ENCODE peak calls at places on chromosomes 11 and 22, in nine cellular contexts. One of them, this sample, is unnamed.

GRCh38 chr22:28017859-28018258 is 98.8 kb upstream of the PITPNB start:
- DNase-seq in OCI-LY7: no peak
- DNase-seq in endodermal cell: no peak
- DNase-seq in neural crest cell: no peak
- DNase-seq in A172: no peak
- DNase-seq in stimulated activated CD8-positive, alpha-beta memory T cell treated with anti-CD3 and anti-CD28 coated beads, Interleukin-15, amount 100 ng/mL, for 1 hour: no peak
- DNase-seq in WTC11: peak; percentile 10
- DNase-seq in lung microvascular endothelial cell: no peak
- DNase-seq in HCEC 1CT: no peak
- DNase-seq in this sample: no peak

GRCh38 chr22:31929126-31929928 is 15.0 kb upstream of the YWHAH start:
- DNase-seq in OCI-LY7: no peak
- DNase-seq in endodermal cell: no peak
- DNase-seq in neural crest cell: no peak
- DNase-seq in A172: no peak
- DNase-seq in stimulated activated CD8-positive, alpha-beta memory T cell treated with anti-CD3 and anti-CD28 coated beads, Interleukin-15, amount 100 ng/mL, for 1 hour: no peak
- DNase-seq in WTC11: no peak
- DNase-seq in lung microvascular endothelial cell: peak; percentile 60
- DNase-seq in HCEC 1CT: peak; percentile 42
- DNase-seq in this sample: no peak

GRCh38 chr22:20238567-20239062 is 29.5 kb downstream of the RTN4R start:
- DNase-seq in OCI-LY7: peak; percentile 63
- DNase-seq in endodermal cell: peak; percentile 95
- DNase-seq in neural crest cell: peak; percentile 36
- DNase-seq in A172: peak; percentile 9
- DNase-seq in stimulated activated CD8-positive, alpha-beta memory T cell treated with anti-CD3 and anti-CD28 coated beads, Interleukin-15, amount 100 ng/mL, for 1 hour: no peak
- DNase-seq in WTC11: peak; percentile 89
- DNase-seq in lung microvascular endothelial cell: peak; percentile 64
- DNase-seq in HCEC 1CT: no peak
- DNase-seq in this sample: peak; percentile 92

GRCh38 chr11:117271208-117271607 is 19.9 kb upstream of the BACE1-AS start:
- DNase-seq in OCI-LY7: no peak
- DNase-seq in endodermal cell: no peak
- DNase-seq in neural crest cell: no peak
- DNase-seq in A172: no peak
- DNase-seq in stimulated activated CD8-positive, alpha-beta memory T cell treated with anti-CD3 and anti-CD28 coated beads, Interleukin-15, amount 100 ng/mL, for 1 hour: no peak
- DNase-seq in WTC11: no peak
- DNase-seq in lung microvascular endothelial cell: no peak
- DNase-seq in HCEC 1CT: no peak
- DNase-seq in this sample: no peak

GRCh38 chr11:57131080-57131790 is 50.5 kb upstream of the LRRC55 start:
- DNase-seq in OCI-LY7: no peak
- DNase-seq in endodermal cell: peak; percentile 93
- DNase-seq in neural crest cell: peak; percentile 33
- DNase-seq in A172: peak; percentile 13
- DNase-seq in stimulated activated CD8-positive, alpha-beta memory T cell treated with anti-CD3 and anti-CD28 coated beads, Interleukin-15, amount 100 ng/mL, for 1 hour: no peak
- DNase-seq in WTC11: peak; percentile 79
- DNase-seq in lung microvascular endothelial cell: peak; percentile 77
- DNase-seq in HCEC 1CT: no peak
- DNase-seq in this sample: peak; percentile 79

GRCh38 chr11:134802116-134802515 is 390.1 kb upstream of the B3GAT1 start:
- DNase-seq in OCI-LY7: no peak
- DNase-seq in endodermal cell: no peak
- DNase-seq in neural crest cell: peak; percentile 40
- DNase-seq in A172: no peak
- DNase-seq in stimulated activated CD8-positive, alpha-beta memory T cell treated with anti-CD3 and anti-CD28 coated beads, Interleukin-15, amount 100 ng/mL, for 1 hour: no peak
- DNase-seq in WTC11: no peak
- DNase-seq in lung microvascular endothelial cell: no peak
- DNase-seq in HCEC 1CT: no peak
- DNase-seq in this sample: no peak

GRCh38 chr22:34283844-34284243 is 363.6 kb upstream of the LARGE1 start:
- DNase-seq in OCI-LY7: no peak
- DNase-seq in endodermal cell: peak; percentile 51
- DNase-seq in neural crest cell: no peak
- DNase-seq in A172: no peak
- DNase-seq in stimulated activated CD8-positive, alpha-beta memory T cell treated with anti-CD3 and anti-CD28 coated beads, Interleukin-15, amount 100 ng/mL, for 1 hour: no peak
- DNase-seq in WTC11: no peak
- DNase-seq in lung microvascular endothelial cell: no peak
- DNase-seq in HCEC 1CT: no peak
- DNase-seq in this sample: no peak

GRCh38 chr11:70796601-70797000 is 398.3 kb downstream of the CTTN start:
- DNase-seq in OCI-LY7: no peak
- DNase-seq in endodermal cell: peak; percentile 75
- DNase-seq in neural crest cell: no peak
- DNase-seq in A172: no peak
- DNase-seq in stimulated activated CD8-positive, alpha-beta memory T cell treated with anti-CD3 and anti-CD28 coated beads, Interleukin-15, amount 100 ng/mL, for 1 hour: no peak
- DNase-seq in WTC11: peak; percentile 46
- DNase-seq in lung microvascular endothelial cell: no peak
- DNase-seq in HCEC 1CT: no peak
- DNase-seq in this sample: peak; percentile 36

GRCh38 chr11:9688716-9689511 is 25.0 kb downstream of the SWAP70 start:
- DNase-seq in OCI-LY7: peak; percentile 87
- DNase-seq in endodermal cell: no peak
- DNase-seq in neural crest cell: no peak
- DNase-seq in A172: peak; percentile 82
- DNase-seq in stimulated activated CD8-positive, alpha-beta memory T cell treated with anti-CD3 and anti-CD28 coated beads, Interleukin-15, amount 100 ng/mL, for 1 hour: no peak
- DNase-seq in WTC11: no peak
- DNase-seq in lung microvascular endothelial cell: peak; percentile 91
- DNase-seq in HCEC 1CT: peak; percentile 82
- DNase-seq in this sample: no peak

GRCh38 chr22:35523167-35523928 is 17.3 kb upstream of the RASD2 start:
- DNase-seq in OCI-LY7: no peak
- DNase-seq in endodermal cell: no peak
- DNase-seq in neural crest cell: no peak
- DNase-seq in A172: no peak
- DNase-seq in stimulated activated CD8-positive, alpha-beta memory T cell treated with anti-CD3 and anti-CD28 coated beads, Interleukin-15, amount 100 ng/mL, for 1 hour: no peak
- DNase-seq in WTC11: no peak
- DNase-seq in lung microvascular endothelial cell: no peak
- DNase-seq in HCEC 1CT: no peak
- DNase-seq in this sample: no peak

GRCh38 chr22:49996192-49996531 is 16.4 kb downstream of the IL17REL start:
- DNase-seq in OCI-LY7: no peak
- DNase-seq in endodermal cell: no peak
- DNase-seq in neural crest cell: no peak
- DNase-seq in A172: no peak
- DNase-seq in stimulated activated CD8-positive, alpha-beta memory T cell treated with anti-CD3 and anti-CD28 coated beads, Interleukin-15, amount 100 ng/mL, for 1 hour: no peak
- DNase-seq in WTC11: no peak
- DNase-seq in lung microvascular endothelial cell: no peak
- DNase-seq in HCEC 1CT: no peak
- DNase-seq in this sample: no peak

GRCh38 chr11:116086426-116086825 is 582.2 kb upstream of the CADM1 start:
- DNase-seq in OCI-LY7: no peak
- DNase-seq in endodermal cell: peak; percentile 55
- DNase-seq in neural crest cell: no peak
- DNase-seq in A172: no peak
- DNase-seq in stimulated activated CD8-positive, alpha-beta memory T cell treated with anti-CD3 and anti-CD28 coated beads, Interleukin-15, amount 100 ng/mL, for 1 hour: no peak
- DNase-seq in WTC11: no peak
- DNase-seq in lung microvascular endothelial cell: no peak
- DNase-seq in HCEC 1CT: no peak
- DNase-seq in this sample: no peak

GRCh38 chr11:134578807-134579708 is 167.0 kb upstream of the B3GAT1 start:
- DNase-seq in OCI-LY7: no peak
- DNase-seq in endodermal cell: peak; percentile 54
- DNase-seq in neural crest cell: no peak
- DNase-seq in A172: no peak
- DNase-seq in stimulated activated CD8-positive, alpha-beta memory T cell treated with anti-CD3 and anti-CD28 coated beads, Interleukin-15, amount 100 ng/mL, for 1 hour: no peak
- DNase-seq in WTC11: no peak
- DNase-seq in lung microvascular endothelial cell: no peak
- DNase-seq in HCEC 1CT: no peak
- DNase-seq in this sample: no peak

GRCh38 chr22:48594016-48594756 is 1233.5 kb downstream of the BRD1 start:
- DNase-seq in OCI-LY7: no peak
- DNase-seq in endodermal cell: no peak
- DNase-seq in neural crest cell: no peak
- DNase-seq in A172: no peak
- DNase-seq in stimulated activated CD8-positive, alpha-beta memory T cell treated with anti-CD3 and anti-CD28 coated beads, Interleukin-15, amount 100 ng/mL, for 1 hour: no peak
- DNase-seq in WTC11: no peak
- DNase-seq in lung microvascular endothelial cell: no peak
- DNase-seq in HCEC 1CT: no peak
- DNase-seq in this sample: no peak

GRCh38 chr11:36073411-36074203 is 129.7 kb downstream of the LDLRAD3 start:
- DNase-seq in OCI-LY7: no peak
- DNase-seq in endodermal cell: no peak
- DNase-seq in neural crest cell: no peak
- DNase-seq in A172: peak; percentile 40
- DNase-seq in stimulated activated CD8-positive, alpha-beta memory T cell treated with anti-CD3 and anti-CD28 coated beads, Interleukin-15, amount 100 ng/mL, for 1 hour: no peak
- DNase-seq in WTC11: no peak
- DNase-seq in lung microvascular endothelial cell: peak; percentile 64
- DNase-seq in HCEC 1CT: peak; percentile 91
- DNase-seq in this sample: no peak

GRCh38 chr11:126834149-126834548 is 166.4 kb downstream of the KIRREL3 start:
- DNase-seq in OCI-LY7: no peak
- DNase-seq in endodermal cell: peak; percentile 17
- DNase-seq in neural crest cell: no peak
- DNase-seq in A172: peak; percentile 78
- DNase-seq in stimulated activated CD8-positive, alpha-beta memory T cell treated with anti-CD3 and anti-CD28 coated beads, Interleukin-15, amount 100 ng/mL, for 1 hour: no peak
- DNase-seq in WTC11: no peak
- DNase-seq in lung microvascular endothelial cell: no peak
- DNase-seq in HCEC 1CT: peak; percentile 61
- DNase-seq in this sample: no peak

GRCh38 chr11:14873632-14874031 is 18.4 kb downstream of the CYP2R1 start:
- DNase-seq in OCI-LY7: no peak
- DNase-seq in endodermal cell: no peak
- DNase-seq in neural crest cell: no peak
- DNase-seq in A172: no peak
- DNase-seq in stimulated activated CD8-positive, alpha-beta memory T cell treated with anti-CD3 and anti-CD28 coated beads, Interleukin-15, amount 100 ng/mL, for 1 hour: no peak
- DNase-seq in WTC11: no peak
- DNase-seq in lung microvascular endothelial cell: no peak
- DNase-seq in HCEC 1CT: no peak
- DNase-seq in this sample: no peak

GRCh38 chr11:118251858-118252652 is at the start of gene MPZL3:
- DNase-seq in OCI-LY7: peak; percentile 91
- DNase-seq in endodermal cell: peak; percentile 93
- DNase-seq in neural crest cell: peak; percentile 38
- DNase-seq in A172: peak; percentile 74
- DNase-seq in stimulated activated CD8-positive, alpha-beta memory T cell treated with anti-CD3 and anti-CD28 coated beads, Interleukin-15, amount 100 ng/mL, for 1 hour: peak; percentile 66
- DNase-seq in WTC11: peak; percentile 76
- DNase-seq in lung microvascular endothelial cell: peak; percentile 93
- DNase-seq in HCEC 1CT: peak; percentile 9
- DNase-seq in this sample: peak; percentile 92

GRCh38 chr11:44066732-44067131 is 662 bp downstream of the ACCS start:
- DNase-seq in OCI-LY7: no peak
- DNase-seq in endodermal cell: peak; percentile 44
- DNase-seq in neural crest cell: no peak
- DNase-seq in A172: peak; percentile 66
- DNase-seq in stimulated activated CD8-positive, alpha-beta memory T cell treated with anti-CD3 and anti-CD28 coated beads, Interleukin-15, amount 100 ng/mL, for 1 hour: no peak
- DNase-seq in WTC11: no peak
- DNase-seq in lung microvascular endothelial cell: peak; percentile 80
- DNase-seq in HCEC 1CT: peak; percentile 83
- DNase-seq in this sample: no peak

GRCh38 chr11:117823941-117824420 is 563 bp downstream of the FXYD2 start:
- DNase-seq in OCI-LY7: no peak
- DNase-seq in endodermal cell: peak; percentile 69
- DNase-seq in neural crest cell: no peak
- DNase-seq in A172: no peak
- DNase-seq in stimulated activated CD8-positive, alpha-beta memory T cell treated with anti-CD3 and anti-CD28 coated beads, Interleukin-15, amount 100 ng/mL, for 1 hour: no peak
- DNase-seq in WTC11: no peak
- DNase-seq in lung microvascular endothelial cell: peak; percentile 52
- DNase-seq in HCEC 1CT: no peak
- DNase-seq in this sample: peak; percentile 37

GRCh38 chr11:19978668-19979518 is 181.4 kb downstream of the DBX1 start:
- DNase-seq in OCI-LY7: no peak
- DNase-seq in endodermal cell: no peak
- DNase-seq in neural crest cell: no peak
- DNase-seq in A172: peak; percentile 67
- DNase-seq in stimulated activated CD8-positive, alpha-beta memory T cell treated with anti-CD3 and anti-CD28 coated beads, Interleukin-15, amount 100 ng/mL, for 1 hour: no peak
- DNase-seq in WTC11: no peak
- DNase-seq in lung microvascular endothelial cell: peak; percentile 17
- DNase-seq in HCEC 1CT: peak; percentile 76
- DNase-seq in this sample: no peak

GRCh38 chr11:1382831-1383607 is 6.7 kb upstream of the BRSK2 start:
- DNase-seq in OCI-LY7: peak; percentile 31
- DNase-seq in endodermal cell: peak; percentile 89
- DNase-seq in neural crest cell: peak; percentile 55
- DNase-seq in A172: peak; percentile 74
- DNase-seq in stimulated activated CD8-positive, alpha-beta memory T cell treated with anti-CD3 and anti-CD28 coated beads, Interleukin-15, amount 100 ng/mL, for 1 hour: peak; percentile 56
- DNase-seq in WTC11: peak; percentile 67
- DNase-seq in lung microvascular endothelial cell: peak; percentile 89
- DNase-seq in HCEC 1CT: peak; percentile 27
- DNase-seq in this sample: peak; percentile 80

GRCh38 chr11:78268516-78269410 is 80.0 kb downstream of the USP35 start:
- DNase-seq in OCI-LY7: no peak
- DNase-seq in endodermal cell: no peak
- DNase-seq in neural crest cell: no peak
- DNase-seq in A172: no peak
- DNase-seq in stimulated activated CD8-positive, alpha-beta memory T cell treated with anti-CD3 and anti-CD28 coated beads, Interleukin-15, amount 100 ng/mL, for 1 hour: no peak
- DNase-seq in WTC11: no peak
- DNase-seq in lung microvascular endothelial cell: no peak
- DNase-seq in HCEC 1CT: no peak
- DNase-seq in this sample: no peak

GRCh38 chr11:34623463-34623862 is 2.6 kb downstream of the EHF start:
- DNase-seq in OCI-LY7: no peak
- DNase-seq in endodermal cell: no peak
- DNase-seq in neural crest cell: no peak
- DNase-seq in A172: no peak
- DNase-seq in stimulated activated CD8-positive, alpha-beta memory T cell treated with anti-CD3 and anti-CD28 coated beads, Interleukin-15, amount 100 ng/mL, for 1 hour: no peak
- DNase-seq in WTC11: no peak
- DNase-seq in lung microvascular endothelial cell: no peak
- DNase-seq in HCEC 1CT: no peak
- DNase-seq in this sample: no peak

GRCh38 chr11:94602430-94603372 is 35.5 kb downstream of the PIWIL4 start:
- DNase-seq in OCI-LY7: peak; percentile 75
- DNase-seq in endodermal cell: no peak
- DNase-seq in neural crest cell: no peak
- DNase-seq in A172: no peak
- DNase-seq in stimulated activated CD8-positive, alpha-beta memory T cell treated with anti-CD3 and anti-CD28 coated beads, Interleukin-15, amount 100 ng/mL, for 1 hour: no peak
- DNase-seq in WTC11: peak; percentile 42
- DNase-seq in lung microvascular endothelial cell: peak; percentile 14
- DNase-seq in HCEC 1CT: peak; percentile 67
- DNase-seq in this sample: no peak

GRCh38 chr11:44638032-44638431 is 72.6 kb downstream of the CD82 start:
- DNase-seq in OCI-LY7: no peak
- DNase-seq in endodermal cell: no peak
- DNase-seq in neural crest cell: no peak
- DNase-seq in A172: no peak
- DNase-seq in stimulated activated CD8-positive, alpha-beta memory T cell treated with anti-CD3 and anti-CD28 coated beads, Interleukin-15, amount 100 ng/mL, for 1 hour: no peak
- DNase-seq in WTC11: no peak
- DNase-seq in lung microvascular endothelial cell: no peak
- DNase-seq in HCEC 1CT: no peak
- DNase-seq in this sample: no peak

GRCh38 chr22:37309221-37310074 is 27.1 kb downstream of the CYTH4 start:
- DNase-seq in OCI-LY7: peak; percentile 79
- DNase-seq in endodermal cell: no peak
- DNase-seq in neural crest cell: no peak
- DNase-seq in A172: peak; percentile 72
- DNase-seq in stimulated activated CD8-positive, alpha-beta memory T cell treated with anti-CD3 and anti-CD28 coated beads, Interleukin-15, amount 100 ng/mL, for 1 hour: no peak
- DNase-seq in WTC11: no peak
- DNase-seq in lung microvascular endothelial cell: peak; percentile 21
- DNase-seq in HCEC 1CT: no peak
- DNase-seq in this sample: no peak

GRCh38 chr22:35301370-35301874 is 1.7 kb downstream of the TOM1 start:
- DNase-seq in OCI-LY7: no peak
- DNase-seq in endodermal cell: no peak
- DNase-seq in neural crest cell: no peak
- DNase-seq in A172: peak; percentile 11
- DNase-seq in stimulated activated CD8-positive, alpha-beta memory T cell treated with anti-CD3 and anti-CD28 coated beads, Interleukin-15, amount 100 ng/mL, for 1 hour: no peak
- DNase-seq in WTC11: no peak
- DNase-seq in lung microvascular endothelial cell: no peak
- DNase-seq in HCEC 1CT: peak; percentile 96
- DNase-seq in this sample: no peak

GRCh38 chr22:43891360-43892182 is at the start of gene PNPLA5:
- DNase-seq in OCI-LY7: no peak
- DNase-seq in endodermal cell: peak; percentile 88
- DNase-seq in neural crest cell: no peak
- DNase-seq in A172: no peak
- DNase-seq in stimulated activated CD8-positive, alpha-beta memory T cell treated with anti-CD3 and anti-CD28 coated beads, Interleukin-15, amount 100 ng/mL, for 1 hour: no peak
- DNase-seq in WTC11: peak; percentile 75
- DNase-seq in lung microvascular endothelial cell: no peak
- DNase-seq in HCEC 1CT: no peak
- DNase-seq in this sample: peak; percentile 87

GRCh38 chr11:116515666-116516184 is 257.1 kb downstream of the BUD13 start:
- DNase-seq in OCI-LY7: no peak
- DNase-seq in endodermal cell: peak; percentile 45
- DNase-seq in neural crest cell: no peak
- DNase-seq in A172: no peak
- DNase-seq in stimulated activated CD8-positive, alpha-beta memory T cell treated with anti-CD3 and anti-CD28 coated beads, Interleukin-15, amount 100 ng/mL, for 1 hour: no peak
- DNase-seq in WTC11: no peak
- DNase-seq in lung microvascular endothelial cell: no peak
- DNase-seq in HCEC 1CT: no peak
- DNase-seq in this sample: peak; percentile 28

GRCh38 chr22:29369460-29369859 is 18.9 kb downstream of the AP1B1 start:
- DNase-seq in OCI-LY7: no peak
- DNase-seq in endodermal cell: peak; percentile 87
- DNase-seq in neural crest cell: peak; percentile 47
- DNase-seq in A172: peak; percentile 60
- DNase-seq in stimulated activated CD8-positive, alpha-beta memory T cell treated with anti-CD3 and anti-CD28 coated beads, Interleukin-15, amount 100 ng/mL, for 1 hour: no peak
- DNase-seq in WTC11: peak; percentile 42
- DNase-seq in lung microvascular endothelial cell: peak; percentile 93
- DNase-seq in HCEC 1CT: no peak
- DNase-seq in this sample: peak; percentile 72